ENCODE peak calls at places on chromosomes 3 and 15, in nine cellular contexts. Q, X, P, Y, I, Z, S, C and M are unnamed samples.

GRCh38 chr3:102741105-102741504 is 306.3 kb downstream of the ZPLD1 start:
- DNase-seq in Q (no peak), X (no peak), P (no peak), Y (no peak), I (no peak), Z (no peak), S (no peak), C (no peak), M (no peak)

GRCh38 chr3:131501949-131502348 is 822 bp downstream of the MRPL3 start:
- DNase-seq in Q (no peak), X (no peak), P (no peak), Y (no peak), I (no peak), Z (no peak), S (no peak), C (no peak), M (no peak)

GRCh38 chr3:127718244-127718915 is 45.6 kb downstream of the ABTB1 start:
- DNase-seq in Q (no peak), X (no peak), P (no peak), Y (no peak), I (no peak), Z (no peak), S (no peak), C (no peak), M (no peak)

GRCh38 chr15:53031469-53031868 is 241.3 kb upstream of the ONECUT1 start:
- DNase-seq in Q (no peak), X (no peak), P (no peak), Y (no peak), I (no peak), Z (no peak), S (no peak), C (no peak), M (no peak)

GRCh38 chr3:180656406-180656805 is 22.9 kb downstream of the CCDC39 start:
- DNase-seq in Q (no peak), X (no peak), P (no peak), Y (no peak), I (no peak), Z (no peak), S (no peak), C (no peak), M (no peak)

GRCh38 chr3:52022323-52023100 is 26.8 kb upstream of the RPL29 start:
- DNase-seq in Q (peak), X (no peak), P (no peak), Y (no peak), I (no peak), Z (no peak), S (no peak), C (no peak), M (no peak)

GRCh38 chr3:108125151-108125540 is 34.3 kb upstream of the CD47 start:
- DNase-seq in Q (no peak), X (no peak), P (no peak), Y (no peak), I (no peak), Z (no peak), S (no peak), C (no peak), M (no peak)

GRCh38 chr3:97981886-97982285 is 9.7 kb upstream of the RIOX2 start:
- DNase-seq in Q (no peak), X (no peak), P (no peak), Y (no peak), I (no peak), Z (no peak), S (no peak), C (no peak), M (no peak)

GRCh38 chr3:56800373-56801150 is 1.2 kb downstream of the ARHGEF3 start:
- DNase-seq in Q (no peak), X (no peak), P (no peak), Y (no peak), I (no peak), Z (peak), S (no peak), C (no peak), M (peak)

DNA sequence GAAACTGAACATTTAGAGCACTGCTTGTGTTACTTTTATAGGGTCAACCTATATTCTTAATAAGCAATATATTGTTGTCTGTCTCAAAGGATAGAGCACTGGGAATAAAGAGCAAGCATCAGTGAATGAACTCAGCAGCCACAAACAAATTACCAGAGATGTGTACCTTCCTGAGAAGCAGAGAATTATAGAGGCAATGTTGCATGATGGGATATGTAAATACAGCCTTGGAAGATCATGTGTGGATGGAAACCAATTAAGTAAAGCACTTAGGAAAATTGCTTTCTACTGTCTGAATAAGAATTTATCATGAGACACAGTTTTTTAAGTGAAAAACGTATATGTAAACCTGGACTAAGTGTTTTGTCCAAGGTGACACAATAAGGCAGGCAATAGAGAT is 847.9 kb downstream of the TUSC7 start:
- DNase-seq in Q (no peak), X (no peak), P (no peak), Y (no peak), I (no peak), Z (no peak), S (no peak), C (no peak), M (no peak)
- TF ChIP-seq POLR2A in Q (no peak), X (no peak), P (no peak), Y (no peak), I (no peak), Z (no peak), S (no peak), C (no peak), M (no peak)

DNA sequence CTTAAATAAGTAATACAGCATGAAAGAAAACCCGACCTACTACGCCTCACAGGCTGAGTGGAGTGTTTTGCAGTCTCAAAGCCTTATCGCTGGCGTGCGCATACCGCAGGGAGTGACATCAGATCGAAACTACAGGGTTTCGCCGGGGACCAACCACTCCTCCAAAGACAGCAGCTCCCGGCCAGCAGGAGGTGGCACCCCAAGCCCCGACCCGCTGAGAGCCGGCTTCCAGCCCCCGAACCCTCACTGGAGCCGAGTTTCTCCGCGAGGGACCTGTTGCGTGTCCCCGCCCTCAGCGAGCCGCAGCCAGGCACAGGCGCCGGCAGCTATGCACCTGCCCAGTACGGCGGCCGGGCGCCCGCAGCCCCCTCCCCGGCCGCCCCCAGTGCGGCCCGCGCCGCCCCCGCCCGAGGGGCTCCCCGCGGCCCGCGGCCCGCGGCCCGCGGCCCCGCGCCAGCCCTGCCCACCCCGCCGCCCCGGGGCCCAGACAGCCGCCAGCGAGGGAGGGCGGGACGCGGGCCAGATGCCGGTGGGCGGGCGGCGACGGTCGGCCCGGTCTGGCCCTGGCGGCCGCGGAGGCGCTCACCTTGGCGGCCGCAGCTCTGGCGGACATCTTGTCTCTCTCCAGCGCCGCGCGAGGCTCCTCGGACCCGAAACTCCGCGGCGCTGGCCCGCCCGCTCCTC is 710 bp downstream of the TJP1 start:
- DNase-seq in Q (peak), X (peak), P (no peak), Y (peak), I (peak), Z (peak), S (peak), C (peak), M (no peak)
- H3K4me3 ChIP-seq in Q (peak), X (peak), P (peak), Y (peak), I (peak), Z (peak), S (peak), C (peak), M (peak)

GRCh38 chr15:70321106-70321809 is 223.5 kb upstream of the TLE3 start:
- DNase-seq in Q (no peak), X (no peak), P (no peak), Y (no peak), I (no peak), Z (no peak), S (no peak), C (no peak), M (no peak)

GRCh38 chr15:70324001-70324974 is 226.6 kb upstream of the TLE3 start:
- DNase-seq in Q (no peak), X (no peak), P (no peak), Y (peak), I (no peak), Z (no peak), S (peak), C (peak), M (no peak)

GRCh38 chr15:70320077-70320830 is 222.5 kb upstream of the TLE3 start:
- DNase-seq in Q (no peak), X (no peak), P (no peak), Y (no peak), I (no peak), Z (no peak), S (no peak), C (no peak), M (no peak)

GRCh38 chr15:70322051-70322668 is 224.4 kb upstream of the TLE3 start:
- DNase-seq in Q (no peak), X (no peak), P (no peak), Y (no peak), I (no peak), Z (no peak), S (no peak), C (no peak), M (no peak)

GRCh38 chr15:70323111-70323851 is 225.6 kb upstream of the TLE3 start:
- DNase-seq in Q (peak), X (peak), P (no peak), Y (peak), I (peak), Z (peak), S (no peak), C (peak), M (no peak)
- TF ChIP-seq CTCF in Q (no peak), X (no peak), P (no peak), Y (peak), I (no peak), Z (no peak), S (no peak), C (no peak), M (no peak)

DNA sequence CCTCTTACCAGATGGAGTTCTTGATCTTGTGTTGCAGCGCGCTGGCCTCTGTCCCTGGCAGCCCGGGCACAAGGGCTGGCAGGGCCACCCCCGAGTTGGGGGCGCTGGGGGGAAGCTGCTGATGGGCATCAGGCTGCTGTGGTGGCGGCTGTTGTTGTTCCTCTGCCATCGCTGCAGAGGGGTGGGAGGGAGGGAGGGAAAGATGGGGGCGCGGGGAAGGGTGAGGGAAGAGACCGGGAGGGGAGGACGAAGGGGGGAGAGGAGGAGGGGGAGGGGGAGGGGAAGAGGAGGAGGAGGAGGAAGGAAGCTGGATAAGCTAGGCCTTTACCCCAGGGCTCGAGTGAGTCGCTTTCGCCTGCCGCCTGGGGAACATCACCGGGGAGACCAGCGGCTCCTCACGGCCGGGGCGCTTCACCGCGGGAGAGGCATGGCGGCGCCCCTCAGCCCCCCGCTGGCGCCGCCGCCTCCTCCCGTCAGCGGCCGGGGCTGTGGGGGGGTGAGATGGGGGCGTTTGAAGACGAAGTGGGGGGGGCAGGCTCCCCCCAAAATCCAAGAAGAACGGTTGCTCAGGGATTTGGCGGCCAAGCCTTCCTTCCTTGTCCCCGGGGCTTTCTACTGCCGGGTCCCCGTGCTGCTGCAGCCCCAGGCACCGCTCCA is 434 bp downstream of the RFX7 start:
- DNase-seq in Q (peak), X (no peak), P (no peak), Y (peak), I (peak), Z (peak), S (peak), C (peak), M (peak)
- TF ChIP-seq POLR2A in Q (no peak), X (no peak), P (no peak), Y (no peak), I (no peak), Z (no peak), S (no peak), C (no peak), M (no peak)

GRCh38 chr15:52018693-52019393 is at the start of gene MAPK6:
- DNase-seq in Q (peak), X (peak), P (peak), Y (peak), I (peak), Z (peak), S (peak), C (peak), M (peak)

GRCh38 chr15:52020253-52021085 is 1.4 kb downstream of the MAPK6 start:
- DNase-seq in Q (no peak), X (no peak), P (no peak), Y (no peak), I (no peak), Z (no peak), S (no peak), C (no peak), M (no peak)

GRCh38 chr15:52021128-52021671 is 2.2 kb downstream of the MAPK6 start:
- DNase-seq in Q (peak), X (no peak), P (no peak), Y (no peak), I (no peak), Z (peak), S (peak), C (no peak), M (no peak)

GRCh38 chr15:52019394-52020252 is 604 bp downstream of the MAPK6 start:
- DNase-seq in Q (peak), X (peak), P (peak), Y (peak), I (peak), Z (peak), S (peak), C (peak), M (peak)

GRCh38 chr15:52018244-52018643 is 775 bp upstream of the MAPK6 start:
- DNase-seq in Q (no peak), X (no peak), P (no peak), Y (no peak), I (no peak), Z (no peak), S (no peak), C (no peak), M (no peak)
- H3K4me3 ChIP-seq in Q (no peak), X (no peak), P (peak), Y (no peak), I (no peak), Z (no peak), S (peak), C (peak), M (peak)

GRCh38 chr3:193673845-193674244 is 80.8 kb downstream of the OPA1 start:
- DNase-seq in Q (no peak), X (no peak), P (no peak), Y (peak), I (no peak), Z (no peak), S (no peak), C (no peak), M (no peak)
- TF ChIP-seq CTCF in Q (no peak), X (no peak), P (no peak), Y (peak), I (no peak), Z (no peak), S (no peak), C (no peak), M (no peak)

DNA sequence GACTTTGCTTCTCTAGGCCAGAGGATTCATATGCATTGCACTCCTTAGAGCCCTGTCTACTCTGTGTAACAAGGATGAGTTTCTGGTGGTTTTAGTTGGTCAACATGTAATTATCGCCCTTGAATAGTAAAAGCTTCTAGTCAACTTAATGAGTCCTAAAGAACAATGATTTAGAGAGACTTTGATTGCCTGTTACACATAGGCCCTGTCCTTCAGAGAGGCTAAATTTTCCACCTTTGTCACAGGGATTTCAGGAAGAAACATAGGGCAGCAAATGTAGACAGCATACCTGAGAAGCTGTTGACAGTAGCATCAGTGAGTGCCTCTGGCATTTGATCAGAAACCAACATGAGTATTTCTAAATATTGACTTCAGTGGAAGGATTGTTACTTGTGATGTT is 7.1 kb downstream of the BTLA start:
- DNase-seq in Q (no peak), X (no peak), P (no peak), Y (no peak), I (no peak), Z (no peak), S (no peak), C (no peak), M (no peak)
- TF ChIP-seq POLR2A in Q (no peak), X (no peak), P (no peak), Y (no peak), I (no peak), Z (no peak), S (no peak), C (no peak), M (no peak)

DNA sequence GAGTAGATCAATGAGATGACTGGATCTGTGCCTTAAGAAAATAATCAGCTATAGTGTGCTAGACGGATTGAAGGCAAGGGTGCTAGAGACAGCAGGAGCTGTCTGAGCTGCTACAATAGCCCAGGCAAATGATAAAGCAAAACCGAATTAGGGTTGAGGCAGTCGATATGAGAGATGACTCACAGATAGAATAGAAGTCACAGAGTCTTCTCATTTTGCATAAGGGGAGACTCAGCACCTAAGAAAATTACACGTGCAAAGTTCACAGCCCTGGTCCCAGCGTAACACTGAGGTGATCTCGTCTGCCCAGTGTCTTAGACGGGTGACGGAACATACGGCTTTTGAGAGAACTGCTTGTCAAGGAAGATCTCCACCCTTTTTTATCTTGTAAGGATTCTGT is 11.6 kb downstream of the LPP start:
- DNase-seq in Q (no peak), X (no peak), P (no peak), Y (no peak), I (no peak), Z (no peak), S (peak), C (no peak), M (no peak)
- H3K4me3 ChIP-seq in Q (no peak), X (no peak), P (no peak), Y (no peak), I (no peak), Z (no peak), S (no peak), C (no peak), M (no peak)

GRCh38 chr3:38343797-38344594 is 2.6 kb upstream of the XYLB start:
- DNase-seq in Q (no peak), X (no peak), P (no peak), Y (no peak), I (no peak), Z (no peak), S (no peak), C (no peak), M (no peak)
- TF ChIP-seq CTCF in Q (no peak), X (no peak), P (no peak), Y (no peak), I (no peak), Z (no peak), S (no peak), C (no peak), M (no peak)

DNA sequence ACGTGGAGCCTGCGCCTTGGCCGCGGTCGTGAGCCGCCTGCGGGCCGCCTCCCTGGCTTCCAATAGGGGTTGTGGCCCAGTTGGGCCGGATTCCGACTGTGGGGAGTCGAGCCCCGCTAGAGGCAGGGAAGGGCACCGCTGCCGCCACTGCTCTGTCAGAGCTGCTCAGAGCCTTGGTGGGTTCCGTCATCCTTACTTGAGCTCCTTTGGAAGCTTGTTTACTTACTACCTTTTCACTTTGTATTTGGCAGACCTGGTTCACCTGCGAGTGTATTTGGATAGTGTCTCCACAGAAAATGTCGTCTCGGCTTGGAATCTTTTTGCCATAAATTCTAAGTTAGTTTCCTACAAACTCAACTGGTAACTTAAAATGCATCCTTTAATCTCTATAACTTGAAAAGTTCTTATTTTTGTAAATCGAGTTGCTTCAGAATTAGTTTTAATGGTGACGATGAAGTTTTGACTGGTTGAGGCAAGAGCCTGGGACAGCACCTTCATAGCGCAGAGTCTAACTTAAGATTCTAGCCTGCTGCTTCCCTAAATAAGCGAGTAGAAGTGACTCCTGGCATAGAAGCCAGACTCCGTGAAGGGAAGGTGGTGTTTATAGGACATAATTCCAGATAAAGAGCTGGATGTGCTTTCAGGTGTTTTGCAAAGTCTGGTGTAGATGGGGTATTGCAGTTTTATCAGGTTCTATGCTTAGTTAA is 800 bp downstream of the DAG1 start:
- DNase-seq in Q (no peak), X (no peak), P (no peak), Y (no peak), I (no peak), Z (no peak), S (no peak), C (no peak), M (no peak)
- TF ChIP-seq POLR2A in Q (peak), X (no peak), P (no peak), Y (no peak), I (no peak), Z (no peak), S (no peak), C (no peak), M (no peak)